ENCODE peak calls at places on chromosomes 13 and 19, in eight cellular contexts. O is K562, S is A673, P is mammary epithelial cell, G is choroid plexus epithelial cell, R is BE2C, X is fibroblast of pulmonary artery, M is neural progenitor cell. W is an unnamed sample.

GRCh38 chr19:6740589-6741348 is 1.3 kb downstream of the TRIP10 start:
- DNase-seq in G (no peak), S (no peak), R (no peak), X (no peak), O (peak), M (peak), P (peak), W (no peak)

GRCh38 chr13:105035092-105035491 is 1500.4 kb downstream of the EFNB2 start:
- DNase-seq in S (no peak), M (no peak), P (no peak), R (no peak), G (peak), X (no peak), O (no peak), W (no peak)

GRCh38 chr19:51687791-51688664 is 5.1 kb upstream of the SPACA6 start:
- DNase-seq in S (peak), O (peak), P (peak), G (peak), X (peak), M (peak), R (peak), W (peak)

GRCh38 chr19:34596115-34596514 is 80.8 kb downstream of the SCGB2B2 start:
- DNase-seq in O (no peak), G (no peak), R (no peak), M (no peak), S (no peak), P (no peak), X (no peak), W (no peak)

GRCh38 chr19:46330319-46330918 is 16.5 kb upstream of the PPP5C start:
- DNase-seq in R (no peak), P (no peak), G (no peak), O (no peak), S (no peak), M (no peak), X (no peak), W (no peak)

GRCh38 chr19:14544977-14545715 is 15.8 kb downstream of the TECR start:
- DNase-seq in R (no peak), G (peak), S (peak), O (no peak), X (no peak), M (no peak), P (no peak), W (peak)

GRCh38 chr19:23817519-23817918 is 58.8 kb upstream of the ZNF681 start:
- DNase-seq in P (peak), X (peak), M (peak), R (peak), S (peak), O (peak), G (peak), W (no peak)

GRCh38 chr13:114128624-114129522 is 3.5 kb downstream of the RASA3 start:
- DNase-seq in M (no peak), R (no peak), X (peak), G (peak), O (peak), S (peak), P (no peak), W (peak)

GRCh38 chr19:54439174-54439851 is 9.7 kb upstream of the LENG8 start:
- DNase-seq in P (peak), S (peak), M (peak), G (peak), O (peak), X (peak), R (peak), W (no peak)

GRCh38 chr13:49098198-49098597 is 121.9 kb upstream of the MLNR start:
- DNase-seq in O (no peak), S (peak), M (no peak), X (peak), G (peak), P (peak), R (no peak), W (no peak)

GRCh38 chr19:8665468-8666213 is 33.0 kb downstream of the ACTL9 start:
- DNase-seq in S (no peak), G (no peak), M (no peak), P (no peak), R (no peak), O (no peak), X (no peak), W (no peak)

GRCh38 chr13:99193152-99193551 is 7.5 kb upstream of the UBAC2 start:
- DNase-seq in M (no peak), X (no peak), S (peak), G (no peak), R (no peak), P (no peak), O (no peak), W (no peak)

GRCh38 chr19:35379992-35380391 is 9.1 kb downstream of the GPR42 start:
- DNase-seq in G (no peak), X (no peak), R (no peak), P (no peak), S (no peak), M (no peak), O (no peak), W (no peak)

GRCh38 chr19:11422163-11423068 is 3.3 kb upstream of the RGL3 start:
- DNase-seq in S (peak), O (peak), R (no peak), M (peak), P (peak), X (peak), G (peak), W (peak)

GRCh38 chr19:13187419-13187818 is 37.2 kb downstream of the IER2 start:
- DNase-seq in P (no peak), R (no peak), O (no peak), X (no peak), S (no peak), G (no peak), M (no peak), W (no peak)

GRCh38 chr19:47093841-47094240 is 19.7 kb downstream of the ZC3H4 start:
- DNase-seq in O (no peak), M (no peak), S (no peak), R (no peak), P (no peak), X (no peak), G (peak), W (peak)

GRCh38 chr13:112073245-112074138 is 6.5 kb downstream of the SOX1 start:
- DNase-seq in M (peak), O (no peak), G (no peak), S (no peak), P (no peak), R (no peak), X (no peak), W (no peak)

GRCh38 chr13:103961784-103962183 is 895.6 kb upstream of the SLC10A2 start:
- DNase-seq in R (peak), X (peak), G (no peak), O (no peak), P (no peak), S (no peak), M (no peak), W (no peak)

GRCh38 chr13:110329798-110330461 is 22.8 kb downstream of the COL4A2 start:
- DNase-seq in R (no peak), P (no peak), X (peak), M (peak), G (peak), S (no peak), O (no peak), W (no peak)

GRCh38 chr13:110562696-110563462 is 1.4 kb upstream of the RAB20 start:
- DNase-seq in X (no peak), G (no peak), O (no peak), S (no peak), R (no peak), P (no peak), M (no peak), W (no peak)

GRCh38 chr13:98188544-98189166 is 11.6 kb upstream of the RNF113B start:
- DNase-seq in X (no peak), O (no peak), G (no peak), R (no peak), P (no peak), S (no peak), M (no peak), W (no peak)

GRCh38 chr13:49495783-49496762 is at the start of gene PHF11:
- DNase-seq in R (peak), M (peak), G (peak), P (peak), S (peak), X (peak), O (peak), W (peak)

GRCh38 chr19:28607066-28607583 is 605.8 kb downstream of the UQCRFS1 start:
- DNase-seq in G (no peak), O (no peak), R (no peak), X (no peak), S (no peak), P (no peak), M (no peak), W (no peak)

DNA sequence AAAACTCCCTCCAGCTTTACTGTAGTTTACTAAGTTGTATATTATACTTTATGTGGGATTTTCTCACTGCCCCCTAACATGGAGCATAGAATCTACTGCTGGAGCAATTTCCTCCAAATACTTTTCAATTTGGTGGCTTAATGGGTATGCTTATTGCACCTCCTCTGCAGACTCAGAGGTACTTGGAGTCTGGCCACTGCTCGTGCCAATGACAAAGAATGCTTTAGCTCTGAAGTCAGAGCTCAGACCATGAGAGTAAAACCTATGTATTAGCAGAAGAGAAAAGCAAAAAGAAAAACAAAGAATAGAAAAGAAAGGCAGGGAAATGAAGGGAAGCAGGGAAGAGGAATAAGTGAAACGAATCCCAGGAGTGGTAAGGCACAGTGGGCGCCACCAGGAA is 71.9 kb downstream of the SUCLA2 start:
- DNase-seq in G (peak), P (no peak), M (no peak), S (no peak), O (no peak), R (no peak), X (no peak), W (no peak)
- TF ChIP-seq CTCF in G (no peak), P (no peak), M (no peak), S (no peak), O (no peak), R (no peak), X (no peak), W (no peak)

GRCh38 chr13:64154514-64154913 is 2738.9 kb upstream of the PCDH20 start:
- DNase-seq in X (peak), M (no peak), P (no peak), S (peak), R (no peak), O (no peak), G (peak), W (no peak)
- TF ChIP-seq CTCF in X (peak), M (peak), P (peak), S (peak), R (peak), O (no peak), G (peak), W (no peak)

GRCh38 chr19:4347521-4347920 is 4.2 kb downstream of the MPND start:
- DNase-seq in S (no peak), M (no peak), R (no peak), O (no peak), X (no peak), G (no peak), P (no peak), W (no peak)

GRCh38 chr19:4342421-4343055 is 824 bp upstream of the MPND start:
- DNase-seq in M (peak), S (peak), R (peak), X (peak), P (peak), O (peak), G (peak), W (peak)

GRCh38 chr19:4343845-4344713 is 717 bp downstream of the MPND start:
- DNase-seq in O (no peak), G (no peak), X (no peak), S (no peak), R (no peak), P (no peak), M (no peak), W (no peak)

GRCh38 chr19:4345656-4346383 is 2.5 kb downstream of the MPND start:
- DNase-seq in M (no peak), G (no peak), S (no peak), P (no peak), R (no peak), O (no peak), X (no peak), W (no peak)

DNA sequence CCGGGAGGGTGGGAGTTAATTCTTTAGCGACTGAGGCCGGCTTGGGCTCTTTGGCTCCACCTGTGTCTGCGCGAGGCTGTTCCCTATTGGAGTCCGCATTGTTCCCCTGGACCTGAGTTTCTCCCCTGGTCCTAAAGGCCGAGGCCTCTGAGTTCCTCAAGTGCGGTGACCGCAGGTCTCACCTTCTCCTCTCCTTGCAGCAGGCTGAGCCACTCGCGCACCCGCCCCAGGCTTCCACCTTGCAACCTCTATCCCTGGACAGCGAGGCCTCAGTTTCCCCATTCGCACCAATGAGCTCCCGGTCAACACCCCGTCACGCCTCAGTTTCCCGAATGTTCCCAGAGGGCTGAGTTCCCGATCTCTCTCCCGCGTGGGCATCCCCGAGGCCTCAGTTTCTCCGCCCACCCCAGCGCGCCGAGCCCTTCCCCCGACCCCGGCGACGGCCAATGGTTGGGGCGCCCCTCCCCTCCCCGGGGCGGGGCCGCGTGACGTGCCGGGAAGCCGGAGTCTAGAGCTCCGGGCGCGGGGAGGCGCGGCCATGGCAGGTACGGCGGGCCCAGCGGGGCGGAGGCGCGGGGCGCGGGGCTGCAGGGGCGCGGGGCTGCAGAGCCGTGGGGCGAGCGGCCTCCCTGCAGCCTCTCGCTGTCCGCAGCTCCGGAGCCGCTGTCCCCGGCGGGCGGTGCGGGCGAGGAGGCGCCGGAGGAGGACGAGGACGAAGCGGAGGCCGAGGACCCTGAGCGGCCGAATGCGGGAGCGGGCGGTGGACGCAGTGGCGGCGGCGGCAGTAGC is at the start of gene MPND:
- DNase-seq in S (peak), P (peak), R (peak), X (peak), G (peak), O (peak), M (peak), W (peak)
- TF ChIP-seq CTCF in S (peak), P (peak), R (peak), X (peak), G (peak), O (peak), M (peak), W (peak)

GRCh38 chr13:72651196-72651595 is 76.2 kb downstream of the MZT1 start:
- DNase-seq in R (peak), O (no peak), P (no peak), G (peak), M (peak), X (peak), S (peak), W (no peak)
- TF ChIP-seq CTCF in R (peak), O (no peak), P (peak), G (peak), M (peak), X (peak), S (peak), W (peak)

DNA sequence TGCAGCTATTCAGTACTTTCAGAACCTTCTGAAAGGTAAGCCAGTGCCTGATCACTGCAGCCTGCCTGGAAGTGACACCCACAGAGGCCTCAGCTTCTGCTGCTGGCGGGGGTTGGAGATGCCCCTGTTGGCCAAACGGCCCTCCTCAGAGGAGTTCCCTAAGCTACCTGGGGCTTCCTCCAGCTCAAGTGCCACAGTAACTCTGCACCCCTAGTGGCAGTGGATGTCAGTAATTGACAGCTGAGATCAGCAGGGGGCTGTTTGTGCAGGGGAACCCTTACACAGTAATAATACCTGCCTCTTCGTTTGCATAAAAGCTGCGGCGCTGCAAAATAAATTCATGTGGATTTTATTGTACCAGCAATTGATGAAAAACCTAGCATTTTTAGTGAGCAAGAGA is 28.9 kb downstream of the TDRD12 start:
- DNase-seq in G (no peak), S (peak), X (no peak), M (peak), O (peak), R (no peak), P (no peak), W (peak)
- TF ChIP-seq CTCF in G (no peak), S (peak), X (no peak), M (peak), O (peak), R (peak), P (peak), W (peak)

GRCh38 chr19:49638360-49638759 is 1.6 kb downstream of the RRAS start:
- DNase-seq in P (no peak), G (no peak), M (peak), O (no peak), S (no peak), R (no peak), X (peak), W (no peak)

GRCh38 chr19:49642488-49643035 is 553 bp downstream of the SCAF1 start:
- DNase-seq in P (no peak), G (no peak), R (no peak), S (peak), X (no peak), M (no peak), O (no peak), W (no peak)

GRCh38 chr19:49641688-49642487 is at the start of gene SCAF1:
- DNase-seq in P (peak), M (peak), O (peak), X (peak), S (peak), G (peak), R (peak), W (peak)

GRCh38 chr19:49639401-49640112 is 386 bp downstream of the RRAS start:
- DNase-seq in X (no peak), O (no peak), M (peak), P (no peak), R (no peak), S (peak), G (no peak), W (no peak)

GRCh38 chr19:49640113-49640898 is at the start of gene RRAS:
- DNase-seq in X (peak), R (peak), P (peak), G (peak), M (peak), S (peak), O (peak), W (peak)
- TF ChIP-seq CTCF in X (no peak), R (no peak), P (no peak), G (no peak), M (no peak), S (no peak), O (peak), W (no peak)

W was measured in GM10248.